ENCODE peak calls at places on chromosomes 5 and 9, in four cellular contexts. X is activated CD4-positive, alpha-beta T cell treated with anti-CD3 and anti-CD28 coated beads, Interleukin-2, amount 10 ng/mL, durations not matched to agents 7 days and 5 days; I is keratinocyte; R is activated effector memory CD4-positive, alpha-beta T cell treated with Interleukin-2 at 50 U/mL for 16 hours. V is an unnamed sample.

GRCh38 chr5:150672237-150672883 is 11.3 kb downstream of the MYOZ3 start:
- DNase-seq in I (peak; percentile 54), R (no peak), X (peak; percentile 30), V (peak; percentile 52)

GRCh38 chr9:126705311-126705766 is 91.6 kb downstream of the LMX1B start:
- DNase-seq in R (peak; percentile 72), I (no peak), X (peak; percentile 87), V (peak; percentile 81)

GRCh38 chr9:136268318-136268717 is 22.7 kb upstream of the QSOX2 start:
- DNase-seq in I (no peak), X (no peak), R (no peak), V (no peak)

GRCh38 chr5:37088041-37088440 is 161.1 kb downstream of the CPLANE1 start:
- DNase-seq in R (no peak), X (no peak), I (no peak), V (no peak)

GRCh38 chr5:169268019-169268418 is 32.9 kb downstream of the SLIT3 start:
- DNase-seq in X (no peak), R (no peak), I (no peak), V (no peak)

GRCh38 chr9:137814841-137815240 is 62.7 kb upstream of the CACNA1B start:
- DNase-seq in X (no peak), R (no peak), I (no peak), V (no peak)

GRCh38 chr5:158431369-158432029 is 572.6 kb upstream of the CLINT1 start:
- DNase-seq in R (no peak), X (no peak), I (no peak), V (no peak)

GRCh38 chr5:124132843-124133242 is 613.6 kb downstream of the ZNF608 start:
- DNase-seq in I (peak; percentile 56), X (no peak), R (no peak), V (no peak)

GRCh38 chr9:37529111-37529510 is 43.4 kb downstream of the POLR1E start:
- DNase-seq in X (peak; percentile 21), R (peak; percentile 70), I (no peak), V (no peak)

GRCh38 chr9:133960568-133961129 is 31.5 kb downstream of the VAV2 start:
- DNase-seq in R (no peak), X (no peak), I (no peak), V (peak; percentile 23)

GRCh38 chr5:32057157-32058096 is 116.7 kb downstream of the GOLPH3 start:
- DNase-seq in X (no peak), R (no peak), I (no peak), V (peak; percentile 54)

GRCh38 chr5:54870251-54870650 is 115.1 kb downstream of the ESM1 start:
- DNase-seq in X (no peak), R (no peak), I (no peak), V (no peak)

GRCh38 chr9:37618817-37619216 is 26.4 kb upstream of the TOMM5 start:
- DNase-seq in R (no peak), I (no peak), X (no peak), V (no peak)

GRCh38 chr9:133680976-133681657 is 45.0 kb downstream of the DBH start:
- DNase-seq in I (no peak), X (no peak), R (no peak), V (no peak)

GRCh38 chr5:133754575-133755169 is 142.3 kb upstream of the FSTL4 start:
- DNase-seq in X (peak; percentile 17), R (no peak), I (no peak), V (peak; percentile 41)

GRCh38 chr9:88535932-88536324 is 950 bp downstream of the NXNL2 start:
- DNase-seq in R (no peak), I (no peak), X (no peak), V (no peak)

GRCh38 chr9:90107021-90107771 is 502.4 kb downstream of the GADD45G start:
- DNase-seq in I (no peak), R (no peak), X (no peak), V (no peak)

V was measured in A673.